ENCODE peak calls at places on chromosomes 11 and 22, in four cellular contexts. M, L, O and Y are unnamed samples.

GRCh38 chr11:78883506-78883905 is 308.8 kb upstream of the NARS2 start:
- DNase-seq in M (no peak), L (no peak), O (no peak), Y (no peak)

GRCh38 chr11:35725880-35726279 is 63.3 kb downstream of the TRIM44 start:
- DNase-seq in M (no peak), L (peak), O (peak), Y (no peak)

GRCh38 chr22:24996420-24996952 is 44.0 kb downstream of the KIAA1671 start:
- DNase-seq in M (no peak), L (peak), O (peak), Y (peak)

GRCh38 chr11:129750343-129751292 is 65.0 kb upstream of the TMEM45B start:
- DNase-seq in M (peak), L (no peak), O (peak), Y (peak)

GRCh38 chr22:44365196-44365802 is 52.5 kb upstream of the SHISAL1 start:
- DNase-seq in M (no peak), L (no peak), O (no peak), Y (no peak)

GRCh38 chr11:43574949-43575915 is 105.3 kb upstream of the HSD17B12 start:
- DNase-seq in M (no peak), L (no peak), O (no peak), Y (no peak)

GRCh38 chr11:128848815-128849455 is 18.2 kb downstream of the KCNJ1 start:
- DNase-seq in M (no peak), L (no peak), O (peak), Y (no peak)

GRCh38 chr11:67996622-67997459 is 7.1 kb downstream of the UNC93B1 start:
- DNase-seq in M (peak), L (no peak), O (peak), Y (no peak)

GRCh38 chr22:25362883-25363240 is 143.4 kb downstream of the CRYBB2 start:
- DNase-seq in M (no peak), L (no peak), O (no peak), Y (no peak)

GRCh38 chr22:20522828-20523117 is 15.4 kb downstream of the MED15 start:
- DNase-seq in M (no peak), L (no peak), O (no peak), Y (no peak)

GRCh38 chr11:104564921-104565580 is 333.2 kb downstream of the CASP12 start:
- DNase-seq in M (no peak), L (no peak), O (no peak), Y (no peak)

GRCh38 chr11:76630600-76630999 is 39.9 kb downstream of the LRRC32 start:
- DNase-seq in M (no peak), L (no peak), O (no peak), Y (no peak)

GRCh38 chr22:23404689-23405365 is 175.3 kb downstream of the IGLL1 start:
- DNase-seq in M (no peak), L (no peak), O (no peak), Y (no peak)

GRCh38 chr11:446886-447285 is 3.2 kb upstream of the PTDSS2 start:
- DNase-seq in M (no peak), L (no peak), O (no peak), Y (no peak)

GRCh38 chr22:43000441-43001175 is 14.3 kb downstream of the PACSIN2 start:
- DNase-seq in M (no peak), L (no peak), O (no peak), Y (no peak)

GRCh38 chr11:3195251-3196160 is 23.1 kb downstream of the MRGPRG start:
- DNase-seq in M (no peak), L (no peak), O (peak), Y (no peak)

GRCh38 chr11:32427616-32427934 is 7.8 kb downstream of the WT1 start:
- DNase-seq in M (no peak), L (no peak), O (no peak), Y (no peak)

GRCh38 chr22:31872209-31872608 is 72.1 kb upstream of the YWHAH start:
- DNase-seq in M (no peak), L (no peak), O (peak), Y (no peak)

GRCh38 chr11:26420331-26420730 is 88.4 kb downstream of the ANO3 start:
- DNase-seq in M (no peak), L (no peak), O (no peak), Y (no peak)

GRCh38 chr11:40882301-40882700 is 577.2 kb downstream of the LRRC4C start:
- DNase-seq in M (no peak), L (no peak), O (no peak), Y (no peak)

GRCh38 chr11:91075032-91075695 is 852.3 kb upstream of the CHORDC1 start:
- DNase-seq in M (no peak), L (no peak), O (no peak), Y (no peak)

GRCh38 chr11:78189851-78190250 is 1.1 kb downstream of the USP35 start:
- DNase-seq in M (no peak), L (no peak), O (no peak), Y (no peak)

GRCh38 chr11:129881570-129882170 is 13.7 kb downstream of the NFRKB start:
- DNase-seq in M (no peak), L (no peak), O (peak), Y (peak)

GRCh38 chr11:116525961-116526495 is 246.8 kb downstream of the BUD13 start:
- DNase-seq in M (no peak), L (no peak), O (no peak), Y (no peak)

GRCh38 chr11:108324587-108324986 is 101.7 kb downstream of the ATM start:
- DNase-seq in M (no peak), L (peak), O (no peak), Y (no peak)

GRCh38 chr11:1453611-1454386 is 32.8 kb downstream of the MOB2 start:
- DNase-seq in M (no peak), L (no peak), O (peak), Y (peak)

GRCh38 chr11:9827700-9828099 is 163.8 kb downstream of the SWAP70 start:
- DNase-seq in M (no peak), L (no peak), O (no peak), Y (no peak)

GRCh38 chr11:38159038-38159437 is 1561.0 kb upstream of the RAG2 start:
- DNase-seq in M (no peak), L (no peak), O (no peak), Y (no peak)

GRCh38 chr22:41302016-41302767 is 867 bp downstream of the ZC3H7B start:
- DNase-seq in M (no peak), L (no peak), O (no peak), Y (no peak)

GRCh38 chr11:74072721-74073120 is 63.8 kb upstream of the UCP3 start:
- DNase-seq in M (no peak), L (no peak), O (no peak), Y (no peak)

GRCh38 chr22:47189056-47189916 is 426.8 kb downstream of the TBC1D22A start:
- DNase-seq in M (no peak), L (no peak), O (no peak), Y (no peak)

GRCh38 chr11:122808494-122808893 is 29.8 kb upstream of the CRTAM start:
- DNase-seq in M (no peak), L (no peak), O (no peak), Y (no peak)

GRCh38 chr11:132790466-132790865 is 741.8 kb downstream of the OPCML start:
- DNase-seq in M (no peak), L (no peak), O (no peak), Y (no peak)

GRCh38 chr22:35430897-35431322 is 31.0 kb downstream of the MCM5 start:
- DNase-seq in M (peak), L (no peak), O (peak), Y (peak)

GRCh38 chr22:32237021-32237420 is 18.1 kb downstream of the SLC5A4 start:
- DNase-seq in M (no peak), L (no peak), O (no peak), Y (no peak)

GRCh38 chr11:22785251-22785650 is 44.4 kb downstream of the SVIP start:
- DNase-seq in M (no peak), L (no peak), O (peak), Y (no peak)

GRCh38 chr11:65417221-65417701 is 5.3 kb upstream of the NEAT1 start:
- DNase-seq in M (no peak), L (no peak), O (no peak), Y (peak)